ENCODE peak calls at places on chromosomes 4 and X, in six cellular contexts. S, O, C, I, Z and W are unnamed samples. For H3K79me2, the result is how much of the 10 kb centered on the place peaks cover.

GRCh38 chr4:123364906-123365305 is 31.7 kb upstream of the SPRY1 start:
- DNase-seq in S (no peak), O (no peak), C (no peak), I (no peak), Z (no peak), W (no peak)

GRCh38 chrX:17170973-17171372 is 204.0 kb upstream of the NHS start:
- DNase-seq in S (peak), O (no peak), C (no peak), I (no peak), Z (no peak), W (no peak)

GRCh38 chr4:147096667-147097604 is 151.3 kb upstream of the TTC29 start:
- DNase-seq in S (peak), O (no peak), C (peak), I (peak), Z (peak), W (peak)

GRCh38 chr4:20995015-20995414 is 294.8 kb downstream of the PACRGL start:
- DNase-seq in S (no peak), O (no peak), C (no peak), I (no peak), Z (no peak), W (no peak)

GRCh38 chr4:15805583-15806517 is 27.7 kb downstream of the CD38 start:
- DNase-seq in S (peak), O (peak), C (peak), I (peak), Z (peak), W (peak)

GRCh38 chr4:81335221-81335912 is 120.3 kb upstream of the PRKG2 start:
- DNase-seq in S (no peak), O (no peak), C (no peak), I (no peak), Z (no peak), W (no peak)

GRCh38 chr4:151227731-151228130 is 49.2 kb upstream of the PRSS48 start:
- DNase-seq in S (peak), O (no peak), C (peak), I (peak), Z (no peak), W (no peak)

GRCh38 chr4:142080960-142081359 is 444.6 kb downstream of the IL15 start:
- DNase-seq in S (peak), O (no peak), C (no peak), I (no peak), Z (no peak), W (no peak)

GRCh38 chrX:1748408-1748807 is 133.5 kb downstream of the ASMT start:
- DNase-seq in S (no peak), O (no peak), C (no peak), I (no peak), Z (no peak), W (no peak)

GRCh38 chrX:102339312-102340298 is 92.6 kb downstream of the NXF2 start:
- DNase-seq in S (no peak), O (peak), C (no peak), I (no peak), Z (peak), W (no peak)

GRCh38 chrX:865422-865821 is 234.8 kb downstream of the SHOX start:
- DNase-seq in S (no peak), O (peak), C (no peak), I (no peak), Z (no peak), W (no peak)

GRCh38 chrX:65783746-65784145 is 116.3 kb downstream of the MSN start:
- DNase-seq in S (no peak), O (no peak), C (no peak), I (no peak), Z (no peak), W (no peak)

GRCh38 chrX:70033348-70033747 is 16.4 kb downstream of the AWAT2 start:
- DNase-seq in S (no peak), O (peak), C (no peak), I (no peak), Z (peak), W (peak)

GRCh38 chr4:59960143-59960542 is 1240.0 kb upstream of the ADGRL3 start:
- DNase-seq in S (no peak), O (no peak), C (no peak), I (no peak), Z (no peak), W (no peak)

GRCh38 chr4:80540785-80541469 is 205.4 kb downstream of the CFAP299 start:
- DNase-seq in S (no peak), O (no peak), C (no peak), I (peak), Z (no peak), W (no peak)

GRCh38 chrX:152845618-152846240 is 14.9 kb downstream of the NSDHL start:
- DNase-seq in S (no peak), O (no peak), C (no peak), I (no peak), Z (no peak), W (no peak)

GRCh38 chr4:40308528-40309122 is 26.5 kb upstream of the CHRNA9 start:
- DNase-seq in S (no peak), O (peak), C (no peak), I (no peak), Z (peak), W (no peak)

GRCh38 chrX:8139713-8140112 is 31.4 kb downstream of the VCX2 start:
- DNase-seq in S (peak), O (no peak), C (no peak), I (peak), Z (no peak), W (no peak)

GRCh38 chrX:18422325-18422724 is 3.1 kb upstream of the CDKL5 start:
- DNase-seq in S (no peak), O (no peak), C (no peak), I (no peak), Z (no peak), W (no peak)

GRCh38 chrX:132435222-132435621 is 53.6 kb downstream of the MBNL3 start:
- DNase-seq in S (no peak), O (no peak), C (no peak), I (no peak), Z (no peak), W (no peak)

GRCh38 chr4:130077275-130077674 is 981.3 kb downstream of the C4orf33 start:
- DNase-seq in S (no peak), O (no peak), C (no peak), I (peak), Z (no peak), W (no peak)

GRCh38 chr4:157265281-157265680 is 44.8 kb downstream of the GRIA2 start:
- DNase-seq in S (peak), O (peak), C (no peak), I (peak), Z (no peak), W (peak)

GRCh38 chrX:21167028-21167427 is 207.2 kb upstream of the CNKSR2 start:
- DNase-seq in S (no peak), O (no peak), C (no peak), I (no peak), Z (no peak), W (no peak)

GRCh38 chr4:139030614-139031235 is 15.1 kb downstream of the NOCT start:
- DNase-seq in S (peak), O (peak), C (no peak), I (peak), Z (peak), W (peak)

GRCh38 chrX:69014200-69014599 is 151.1 kb downstream of the PJA1 start:
- DNase-seq in S (no peak), O (no peak), C (no peak), I (peak), Z (no peak), W (no peak)

GRCh38 chr4:42018451-42018850 is 28.1 kb downstream of the SLC30A9 start:
- DNase-seq in S (no peak), O (no peak), C (no peak), I (no peak), Z (no peak), W (no peak)

GRCh38 chr4:5746250-5746649 is 35.2 kb downstream of the EVC start:
- DNase-seq in S (no peak), O (no peak), C (no peak), I (no peak), Z (no peak), W (no peak)

GRCh38 chr4:80184053-80184790 is 13.1 kb upstream of the PRDM8 start:
- DNase-seq in S (peak), O (peak), C (no peak), I (peak), Z (peak), W (peak)

GRCh38 chrX:129572422-129572821 is 32.4 kb downstream of the OCRL start:
- DNase-seq in S (no peak), O (no peak), C (no peak), I (no peak), Z (no peak), W (no peak)

GRCh38 chrX:21373637-21374162 is 518 bp upstream of the CNKSR2 start:
- DNase-seq in S (no peak), O (peak), C (no peak), I (no peak), Z (no peak), W (peak)

GRCh38 chr4:4876945-4877661 is 17.6 kb downstream of the MSX1 start:
- DNase-seq in S (no peak), O (no peak), C (no peak), I (no peak), Z (no peak), W (no peak)

GRCh38 chrX:46574941-46575381 is 1.4 kb downstream of the CHST7 start:
- DNase-seq in S (peak), O (peak), C (no peak), I (peak), Z (no peak), W (peak)

GRCh38 chr4:83339573-83339972 is 4.9 kb upstream of the HPSE start:
- DNase-seq in S (no peak), O (no peak), C (no peak), I (no peak), Z (no peak), W (no peak)

GRCh38 chr4:4582653-4583052 is 40.8 kb upstream of the STX18 start:
- DNase-seq in S (no peak), O (no peak), C (no peak), I (no peak), Z (no peak), W (peak)

GRCh38 chr4:150305995-150306394 is 227.8 kb downstream of the DCLK2 start:
- DNase-seq in S (no peak), O (no peak), C (no peak), I (peak), Z (no peak), W (no peak)

GRCh38 chrX:142250502-142250901 is 45.4 kb upstream of the MAGEC2 start:
- DNase-seq in S (no peak), O (no peak), C (peak), I (peak), Z (no peak), W (no peak)

GRCh38 chrX:1391707-1392375 is at the start of gene SLC25A6:
- DNase-seq in S (peak), O (peak), C (peak), I (peak), Z (peak), W (peak)

GRCh38 chrX:15170927-15171326 is 99.0 kb downstream of the ASB9 start:
- DNase-seq in S (no peak), O (no peak), C (no peak), I (no peak), Z (no peak), W (no peak)

GRCh38 chr4:15982833-15983528 is 20.0 kb upstream of the FGFBP2 start:
- DNase-seq in S (no peak), O (no peak), C (no peak), I (peak), Z (no peak), W (no peak)

GRCh38 chr4:156496797-156497196 is 474.8 kb downstream of the PDGFC start:
- DNase-seq in S (no peak), O (no peak), C (no peak), I (no peak), Z (no peak), W (no peak)

GRCh38 chrX:122475306-122475705 is 708.8 kb upstream of the GRIA3 start:
- DNase-seq in S (no peak), O (no peak), C (no peak), I (peak), Z (no peak), W (no peak)
- H3K79me2 ChIP-seq in S (under half), O (under half), C (under half), I (under half), Z (under half), W (under half)

GRCh38 chrX:71282514-71283408 is 674 bp upstream of the NONO start:
- DNase-seq in S (peak), O (no peak), C (no peak), I (peak), Z (no peak), W (peak)

GRCh38 chrX:71285929-71286328 is 2.5 kb downstream of the NONO start:
- DNase-seq in S (no peak), O (no peak), C (no peak), I (no peak), Z (no peak), W (no peak)

DNA sequence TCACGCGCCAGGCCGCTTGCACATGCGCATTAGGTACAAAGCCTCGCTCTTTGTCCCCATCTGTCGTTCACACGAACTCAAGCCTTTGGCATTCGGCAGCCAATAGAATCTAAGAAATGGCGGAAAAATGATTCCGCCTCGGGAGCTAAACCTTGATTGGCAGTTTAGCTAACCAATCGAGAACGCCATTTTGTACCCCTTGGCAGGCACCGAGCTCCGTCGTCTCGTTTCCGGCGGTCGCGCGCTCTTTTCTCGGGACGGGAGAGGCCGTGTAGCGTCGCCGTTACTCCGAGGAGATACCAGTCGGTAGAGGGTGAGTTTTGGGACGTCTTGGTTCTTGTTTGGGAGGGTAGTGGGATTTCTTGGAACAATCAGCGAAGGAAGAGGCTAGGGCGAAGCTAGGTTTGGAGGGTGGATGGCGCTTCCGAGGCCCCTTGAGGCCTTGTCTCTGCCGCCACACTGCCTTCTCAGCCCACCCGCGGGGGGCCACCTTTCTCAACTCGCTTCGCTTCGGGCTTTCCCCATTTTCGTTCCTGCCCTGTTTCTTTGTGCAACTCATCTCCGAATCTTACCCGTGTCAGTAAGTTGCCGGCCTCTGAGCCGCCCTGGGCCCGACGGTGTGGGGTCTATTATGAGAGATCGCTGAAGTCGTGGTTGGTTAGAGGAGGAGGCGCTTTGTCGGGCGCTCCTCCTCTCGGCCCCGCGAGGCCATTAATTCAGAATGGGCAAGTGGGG is at the start of gene NONO:
- DNase-seq in S (peak), O (peak), C (peak), I (peak), Z (peak), W (peak)
- H3K79me2 ChIP-seq in S (under half), O (under half), C (under half), I (under half), Z (under half), W (half or more)

DNA sequence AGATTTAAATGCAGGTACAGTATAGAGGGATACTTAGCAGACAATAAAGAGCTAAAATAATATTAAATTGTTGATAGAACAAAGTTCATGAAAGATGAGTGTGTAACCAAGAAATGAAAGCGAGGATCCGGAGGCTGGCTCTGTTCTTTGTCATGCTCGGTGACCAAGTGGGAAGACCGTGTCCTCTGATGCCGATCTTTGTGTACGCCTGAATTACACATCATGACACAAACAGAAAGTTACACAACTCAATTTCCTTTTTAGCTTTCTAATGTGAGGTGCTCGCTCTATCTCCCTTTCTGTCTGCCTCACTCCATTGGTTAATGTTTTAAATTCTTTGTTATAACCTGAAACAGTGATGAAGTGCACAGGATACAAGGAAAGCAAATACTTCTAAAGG is 114.8 kb upstream of the NEIL3 start:
- DNase-seq in S (no peak), O (no peak), C (no peak), I (no peak), Z (no peak), W (no peak)
- H3K79me2 ChIP-seq in S (under half), O (under half), C (under half), I (under half), Z (under half), W (under half)

DNA sequence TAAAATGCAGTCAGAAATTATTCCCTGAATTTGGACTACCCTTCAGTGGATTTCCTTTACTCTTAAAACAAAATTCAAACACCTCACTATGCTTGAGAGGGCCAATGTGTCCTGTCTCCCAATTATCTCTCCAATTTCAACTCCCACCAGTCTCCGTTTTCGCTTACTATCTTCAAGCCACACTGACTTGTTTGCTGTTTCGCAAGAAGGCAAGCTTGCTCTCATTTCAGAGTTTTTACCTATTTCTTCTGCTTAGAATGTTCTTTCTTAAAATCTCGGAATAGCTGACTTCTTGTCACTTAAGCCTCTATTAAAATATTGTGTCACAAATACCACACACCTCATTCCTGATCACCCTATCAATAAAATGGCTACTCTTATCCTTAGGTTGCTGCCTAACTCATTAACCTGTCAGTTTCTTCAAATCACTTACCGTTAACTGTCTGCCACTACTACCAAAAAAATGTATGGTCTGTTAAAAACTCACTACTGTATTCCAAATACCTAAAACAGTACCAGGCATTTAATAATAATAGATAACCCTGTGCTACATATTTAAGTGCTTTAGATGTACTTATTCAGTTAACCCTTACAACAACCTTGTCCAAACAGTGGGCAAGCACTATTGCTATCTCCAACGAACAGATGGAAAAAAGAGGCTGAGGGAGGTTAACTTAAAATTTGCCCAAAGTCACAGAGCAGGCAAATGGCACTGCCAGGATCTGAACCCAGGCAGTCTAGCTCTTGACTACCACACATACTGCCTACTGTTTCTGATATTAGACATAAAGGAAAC is 2.9 kb downstream of the UBA6 start:
- DNase-seq in S (no peak), O (no peak), C (no peak), I (no peak), Z (no peak), W (no peak)
- H3K79me2 ChIP-seq in S (half or more), O (under half), C (half or more), I (half or more), Z (half or more), W (half or more)

GRCh38 chr4:165326831-165327210 is 648 bp upstream of the MSMO1 start:
- DNase-seq in S (peak), O (peak), C (no peak), I (peak), Z (peak), W (peak)

GRCh38 chr4:165328101-165328425 is 594 bp downstream of the MSMO1 start:
- DNase-seq in S (no peak), O (no peak), C (no peak), I (no peak), Z (no peak), W (no peak)

GRCh38 chr4:165328708-165329107 is 1.2 kb downstream of the MSMO1 start:
- DNase-seq in S (peak), O (no peak), C (no peak), I (no peak), Z (peak), W (peak)

GRCh38 chr4:165325732-165326512 is 1.5 kb upstream of the MSMO1 start:
- DNase-seq in S (peak), O (no peak), C (no peak), I (peak), Z (no peak), W (no peak)

DNA sequence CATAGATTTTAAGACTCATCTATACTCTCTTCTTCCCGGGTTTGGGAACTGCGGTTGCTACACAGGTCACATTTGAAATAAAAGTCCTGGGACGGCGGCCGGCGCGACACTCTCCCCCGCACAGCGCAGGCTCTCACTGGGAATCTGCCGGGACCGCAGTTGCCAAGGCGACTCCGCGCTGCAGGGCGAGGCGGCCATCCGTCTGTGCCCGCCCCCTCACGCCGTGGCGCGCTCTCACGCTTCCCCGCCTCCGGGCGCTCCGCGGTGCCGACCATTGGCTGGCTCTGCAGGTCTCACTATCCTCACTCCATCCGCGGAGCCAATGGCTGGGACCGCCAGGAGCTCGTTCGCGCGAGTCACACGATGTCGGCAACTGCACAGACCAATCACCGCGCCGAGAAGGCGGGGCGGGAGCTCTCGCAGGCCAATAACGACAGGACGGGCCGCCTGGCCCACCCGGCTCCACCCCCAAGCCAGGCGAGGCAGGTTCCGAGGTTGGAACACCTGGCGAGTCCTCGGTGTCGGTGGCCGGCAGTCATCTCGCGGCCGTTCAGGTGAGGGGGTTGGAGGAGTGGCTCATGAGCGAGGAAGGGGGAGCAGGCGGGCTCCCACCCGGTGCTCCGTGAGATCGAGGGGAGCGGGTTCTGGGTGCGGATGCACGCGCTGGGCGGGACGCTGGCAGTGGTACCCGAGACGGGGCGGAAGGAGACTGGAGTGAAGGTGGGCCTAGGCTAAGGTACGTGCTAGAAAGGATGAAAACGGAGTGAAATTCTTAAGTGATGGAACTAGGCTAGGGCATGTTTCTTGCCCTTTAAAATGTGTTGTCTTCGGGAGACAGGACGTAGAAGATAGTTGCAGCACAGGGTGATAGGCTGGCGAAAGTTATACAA is at the start of gene MSMO1:
- DNase-seq in S (peak), O (peak), C (no peak), I (peak), Z (peak), W (peak)
- H3K79me2 ChIP-seq in S (under half), O (under half), C (half or more), I (under half), Z (half or more), W (half or more)